ENCODE peak calls at places on chromosome 10, in five cellular contexts. E is AG09309, A is lower leg skin, P is uterus, H is heart left ventricle. C is an unnamed sample.

GRCh38 chr10:12389154-12389734 is 39.9 kb downstream of the CAMK1D start:
- DNase-seq in E (no peak), A (peak; percentile 64), H (peak; percentile 46), P (no peak), C (peak; percentile 25)

GRCh38 chr10:129725890-129726631 is 238.0 kb downstream of the EBF3 start:
- DNase-seq in A (peak; percentile 64), H (no peak), P (no peak), E (no peak), C (no peak)

GRCh38 chr10:12531305-12531738 is 182.0 kb downstream of the CAMK1D start:
- DNase-seq in H (peak; percentile 44), A (peak; percentile 85), E (no peak), P (peak; percentile 59), C (peak; percentile 87)

GRCh38 chr10:7579681-7580080 is 87.1 kb downstream of the ITIH5 start:
- DNase-seq in H (no peak), P (no peak), A (peak; percentile 65), E (no peak), C (no peak)

GRCh38 chr10:101672536-101672935 is 22.4 kb downstream of the FBXW4 start:
- DNase-seq in P (no peak), E (no peak), H (peak; percentile 66), A (no peak), C (no peak)

GRCh38 chr10:77297370-77297692 is 340.3 kb downstream of the KCNMA1 start:
- DNase-seq in P (no peak), A (no peak), E (peak; percentile 23), H (no peak), C (no peak)

GRCh38 chr10:3963191-3963673 is 178.2 kb upstream of the KLF6 start:
- DNase-seq in A (no peak), P (no peak), E (no peak), H (no peak), C (no peak)

GRCh38 chr10:86599729-86600128 is 54.6 kb upstream of the OPN4 start:
- DNase-seq in A (peak; percentile 84), E (no peak), P (no peak), H (no peak), C (no peak)

GRCh38 chr10:69801434-69802315 is at the start of gene COL13A1:
- DNase-seq in H (peak; percentile 43), A (peak; percentile 89), P (peak; percentile 29), E (no peak), C (peak; percentile 18)

GRCh38 chr10:24912214-24912613 is 40.2 kb downstream of the PRTFDC1 start:
- DNase-seq in E (no peak), A (no peak), P (no peak), H (no peak), C (no peak)

GRCh38 chr10:3215336-3215860 is 42.8 kb upstream of the PITRM1 start:
- DNase-seq in E (no peak), A (no peak), P (no peak), H (no peak), C (no peak)

GRCh38 chr10:53358536-53358935 is 586.0 kb upstream of the MBL2 start:
- DNase-seq in A (no peak), H (no peak), E (no peak), P (no peak), C (no peak)

GRCh38 chr10:125441151-125441550 is 241.8 kb downstream of the TEX36 start:
- DNase-seq in E (no peak), P (no peak), A (no peak), H (no peak), C (no peak)

GRCh38 chr10:119526606-119527592 is 15.6 kb downstream of the RGS10 start:
- DNase-seq in A (no peak), P (no peak), H (no peak), E (no peak), C (no peak)

GRCh38 chr10:127987467-127988380 is 80.8 kb downstream of the PTPRE start:
- DNase-seq in E (no peak), P (no peak), H (no peak), A (no peak), C (no peak)

GRCh38 chr10:2938869-2939268 is 128.5 kb upstream of the PFKP start:
- DNase-seq in E (peak; percentile 5), H (no peak), A (no peak), P (no peak), C (no peak)

GRCh38 chr10:87927091-87927490 is 63.7 kb downstream of the PTEN start:
- DNase-seq in A (no peak), H (no peak), P (no peak), E (peak; percentile 14), C (no peak)

DNA sequence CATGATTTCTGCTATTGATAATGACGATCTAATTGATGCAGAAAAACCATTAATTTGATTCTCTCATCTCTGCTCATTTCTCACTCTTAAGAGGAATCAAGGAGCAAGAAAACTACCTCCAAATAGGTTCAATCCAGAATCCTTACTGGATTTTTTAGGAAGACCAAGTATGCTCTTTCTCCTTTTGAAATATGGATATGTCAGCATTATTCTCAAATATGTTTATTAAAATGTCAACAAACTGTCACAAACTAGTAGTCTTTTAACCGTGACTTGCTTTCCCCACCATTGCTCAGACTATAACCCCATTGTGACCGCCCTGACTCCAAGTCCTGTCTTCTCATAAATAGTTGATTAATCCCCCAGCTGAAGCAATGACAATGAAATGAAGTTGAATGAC is 1.1 kb upstream of the ATOH7 start:
- DNase-seq in H (no peak), E (no peak), P (no peak), A (no peak), C (no peak)
- TF ChIP-seq CTCF in H (no peak), E (no peak), P (no peak), A (no peak), C (no peak)

GRCh38 chr10:22723343-22723779 is 9.0 kb upstream of the PIP4K2A start:
- DNase-seq in P (no peak), A (no peak), H (no peak), E (no peak), C (no peak)

GRCh38 chr10:22720667-22721066 is 6.3 kb upstream of the PIP4K2A start:
- DNase-seq in E (no peak), P (no peak), A (no peak), H (no peak), C (no peak)

GRCh38 chr10:22723783-22724182 is 9.4 kb upstream of the PIP4K2A start:
- DNase-seq in E (no peak), H (no peak), A (no peak), P (no peak), C (no peak)

GRCh38 chr10:22724773-22725172 is 10.4 kb upstream of the PIP4K2A start:
- DNase-seq in E (no peak), P (no peak), A (no peak), H (no peak), C (no peak)

DNA sequence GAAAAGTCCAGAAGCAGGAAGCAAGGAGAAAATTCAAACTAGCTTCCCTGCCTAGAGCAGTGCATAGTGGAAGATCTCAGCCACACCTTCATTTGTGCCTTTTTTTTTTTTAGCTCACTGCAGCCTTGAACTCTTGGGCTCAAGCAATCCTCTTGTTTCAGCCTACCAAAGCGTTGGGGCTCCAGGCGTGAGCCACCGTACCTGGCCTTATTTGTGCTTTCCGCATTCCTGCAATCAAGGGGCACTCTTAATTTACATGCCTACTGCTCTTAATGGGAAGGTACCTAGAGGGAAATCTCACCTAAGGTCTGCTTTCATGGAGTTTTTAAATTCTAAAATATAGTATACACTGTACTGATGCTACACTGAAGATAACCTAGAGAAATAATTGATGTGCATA is 8.4 kb upstream of the PIP4K2A start:
- DNase-seq in H (no peak), E (no peak), P (no peak), A (no peak), C (no peak)
- H3K4me3 ChIP-seq in H (no peak overlapping the region), E (no peak overlapping the region), P (no peak overlapping the region), A (no peak overlapping the region), C (no peak overlapping the region)

GRCh38 chr10:118308664-118309063 is 33.5 kb downstream of the FAM204A start:
- DNase-seq in A (no peak), H (no peak), E (no peak), P (no peak), C (no peak)
- TF ChIP-seq CTCF in A (no peak), H (no peak), E (no peak), P (no peak), C (no peak)

DNA sequence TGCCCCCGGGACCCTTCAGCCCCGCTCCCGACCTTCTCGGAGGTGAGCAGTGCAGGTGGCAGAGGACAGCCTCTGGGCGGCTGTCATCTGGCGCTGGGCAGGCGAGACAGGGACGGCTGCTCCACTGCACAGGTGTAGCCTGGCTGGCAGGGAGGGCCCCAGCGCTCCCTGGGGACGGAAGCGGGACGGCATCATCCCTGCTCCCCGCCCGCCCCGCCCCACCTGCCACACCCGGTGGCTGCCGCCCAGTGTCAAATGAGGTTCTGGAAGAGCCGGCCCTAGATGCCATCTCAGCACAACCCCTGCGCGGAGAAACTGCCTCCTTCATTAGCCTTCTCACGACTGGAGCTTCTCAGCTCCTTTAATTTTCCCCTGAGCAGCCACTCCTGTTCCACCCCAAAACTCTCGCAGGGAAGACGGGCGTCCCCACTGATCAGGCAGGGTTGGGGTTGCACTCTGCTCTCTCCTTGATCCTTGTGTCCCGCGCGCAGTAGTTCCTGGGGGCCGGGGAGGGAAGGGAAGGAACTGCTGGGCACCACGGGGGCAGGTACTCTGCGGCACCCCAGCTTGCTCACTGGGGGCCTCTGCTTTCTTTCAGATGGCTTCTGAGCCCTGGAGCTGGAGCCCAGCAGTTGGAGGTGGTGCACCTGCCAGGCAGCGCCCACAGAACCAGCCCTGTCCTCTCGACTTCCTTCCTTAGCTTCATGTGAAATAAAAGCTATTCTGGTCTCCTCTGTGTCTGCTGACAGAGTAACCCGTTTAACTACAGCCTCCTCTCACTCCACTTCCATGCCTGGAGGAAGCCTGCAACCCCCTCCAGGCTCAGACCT is 12.0 kb downstream of the PLAC9 start:
- DNase-seq in A (peak; percentile 87), E (no peak), H (peak; percentile 22), P (peak; percentile 13), C (no peak)
- H3K4me3 ChIP-seq in A (no peak overlapping the region), E (no peak overlapping the region), H (peak overlapping the region; percentile 31), P (no peak overlapping the region), C (no peak overlapping the region)

DNA sequence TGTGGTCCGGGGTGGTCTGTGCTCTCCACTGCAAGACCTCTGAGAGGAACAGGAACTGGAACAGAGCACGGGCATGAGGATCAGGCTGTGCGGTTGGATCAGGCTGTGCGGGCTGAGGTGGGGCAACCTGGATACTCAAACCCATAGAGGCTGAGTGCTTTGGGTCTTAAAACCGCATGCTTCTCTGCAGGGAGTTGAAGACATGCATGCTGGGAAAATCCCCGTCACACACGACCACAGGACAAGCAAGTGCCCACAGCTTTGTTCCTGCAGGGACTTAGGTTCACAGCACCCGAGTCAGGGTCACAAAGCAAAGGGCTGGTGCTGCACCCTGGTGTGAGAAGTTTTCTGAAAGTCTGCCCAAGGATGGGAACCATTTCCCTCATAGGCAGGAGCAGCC is 221.2 kb downstream of the ZMYND11 start:
- DNase-seq in E (no peak), H (no peak), A (no peak), P (no peak), C (no peak)
- TF ChIP-seq CTCF in E (no peak), H (no peak), A (no peak), P (no peak), C (no peak)

GRCh38 chr10:75051308-75051707 is 60.1 kb upstream of the SAMD8 start:
- DNase-seq in A (peak; percentile 67), H (no peak), E (no peak), P (peak; percentile 1), C (no peak)
- H3K4me3 ChIP-seq in A (no peak overlapping the region), H (no peak overlapping the region), E (no peak overlapping the region), P (no peak overlapping the region), C (no peak overlapping the region)